ENCODE peak calls at places on chromosomes 5 and 9, in nine cellular contexts. One of them, this sample, is unnamed.

GRCh38 chr9:2662496-2662895 is 40.9 kb downstream of the VLDLR start:
- DNase-seq in colonic mucosa: no peak
- DNase-seq in fibroblast of lung: no peak
- DNase-seq in GM23338: peak; percentile 62
- DNase-seq in hepatocyte: peak; percentile 22
- DNase-seq in uterus: no peak
- DNase-seq in SK-N-SH: peak; percentile 13
- DNase-seq in psoas muscle: no peak
- DNase-seq in testis: peak; percentile 45
- DNase-seq in this sample: no peak

GRCh38 chr9:18362901-18363685 is 110.9 kb upstream of the ADAMTSL1 start:
- DNase-seq in colonic mucosa: peak; percentile 24
- DNase-seq in fibroblast of lung: peak; percentile 93
- DNase-seq in GM23338: no peak
- DNase-seq in hepatocyte: no peak
- DNase-seq in uterus: no peak
- DNase-seq in SK-N-SH: no peak
- DNase-seq in psoas muscle: no peak
- DNase-seq in testis: no peak
- DNase-seq in this sample: no peak

GRCh38 chr5:144697847-144698262 is 527.2 kb downstream of the KCTD16 start:
- DNase-seq in colonic mucosa: no peak
- DNase-seq in fibroblast of lung: peak; percentile 99
- DNase-seq in GM23338: peak; percentile 14
- DNase-seq in hepatocyte: peak; percentile 5
- DNase-seq in uterus: no peak
- DNase-seq in SK-N-SH: no peak
- DNase-seq in psoas muscle: no peak
- DNase-seq in testis: no peak
- DNase-seq in this sample: peak; percentile 37

GRCh38 chr5:177303925-177304391 is 359 bp downstream of the PRELID1 start:
- DNase-seq in colonic mucosa: no peak
- DNase-seq in fibroblast of lung: peak; percentile 22
- DNase-seq in GM23338: no peak
- DNase-seq in hepatocyte: no peak
- DNase-seq in uterus: no peak
- DNase-seq in SK-N-SH: peak; percentile 48
- DNase-seq in psoas muscle: no peak
- DNase-seq in testis: no peak
- DNase-seq in this sample: no peak

GRCh38 chr9:13717356-13718057 is 438.0 kb upstream of the MPDZ start:
- DNase-seq in colonic mucosa: no peak
- DNase-seq in fibroblast of lung: peak; percentile 46
- DNase-seq in GM23338: no peak
- DNase-seq in hepatocyte: no peak
- DNase-seq in uterus: no peak
- DNase-seq in SK-N-SH: no peak
- DNase-seq in psoas muscle: no peak
- DNase-seq in testis: no peak
- DNase-seq in this sample: peak; percentile 29

GRCh38 chr5:137752873-137753226 is 1.3 kb downstream of the HNRNPA0 start:
- DNase-seq in colonic mucosa: no peak
- DNase-seq in fibroblast of lung: no peak
- DNase-seq in GM23338: peak; percentile 72
- DNase-seq in hepatocyte: peak; percentile 37
- DNase-seq in uterus: no peak
- DNase-seq in SK-N-SH: no peak
- DNase-seq in psoas muscle: no peak
- DNase-seq in testis: peak; percentile 37
- DNase-seq in this sample: no peak

GRCh38 chr5:45507174-45507573 is 189.0 kb downstream of the HCN1 start:
- DNase-seq in colonic mucosa: no peak
- DNase-seq in fibroblast of lung: no peak
- DNase-seq in GM23338: peak; percentile 11
- DNase-seq in hepatocyte: peak; percentile 10
- DNase-seq in uterus: no peak
- DNase-seq in SK-N-SH: no peak
- DNase-seq in psoas muscle: no peak
- DNase-seq in testis: no peak
- DNase-seq in this sample: no peak

GRCh38 chr9:130660683-130661460 is 3.5 kb upstream of the PRDM12 start:
- DNase-seq in colonic mucosa: no peak
- DNase-seq in fibroblast of lung: no peak
- DNase-seq in GM23338: peak; percentile 87
- DNase-seq in hepatocyte: no peak
- DNase-seq in uterus: no peak
- DNase-seq in SK-N-SH: peak; percentile 65
- DNase-seq in psoas muscle: no peak
- DNase-seq in testis: no peak
- DNase-seq in this sample: peak; percentile 17

GRCh38 chr5:179270581-179271300 is 74.5 kb downstream of the ADAMTS2 start:
- DNase-seq in colonic mucosa: peak; percentile 18
- DNase-seq in fibroblast of lung: peak; percentile 56
- DNase-seq in GM23338: no peak
- DNase-seq in hepatocyte: no peak
- DNase-seq in uterus: peak; percentile 83
- DNase-seq in SK-N-SH: peak; percentile 74
- DNase-seq in psoas muscle: peak; percentile 49
- DNase-seq in testis: peak; percentile 43
- DNase-seq in this sample: no peak

GRCh38 chr5:135244620-135245021 is 154.4 kb downstream of the MACROH2A1 start:
- DNase-seq in colonic mucosa: peak; percentile 14
- DNase-seq in fibroblast of lung: no peak
- DNase-seq in GM23338: no peak
- DNase-seq in hepatocyte: no peak
- DNase-seq in uterus: no peak
- DNase-seq in SK-N-SH: no peak
- DNase-seq in psoas muscle: no peak
- DNase-seq in testis: no peak
- DNase-seq in this sample: no peak

GRCh38 chr5:76746677-76747076 is 30.8 kb downstream of the F2R start:
- DNase-seq in colonic mucosa: no peak
- DNase-seq in fibroblast of lung: no peak
- DNase-seq in GM23338: no peak
- DNase-seq in hepatocyte: no peak
- DNase-seq in uterus: no peak
- DNase-seq in SK-N-SH: no peak
- DNase-seq in psoas muscle: no peak
- DNase-seq in testis: no peak
- DNase-seq in this sample: no peak

GRCh38 chr9:127897194-127897692 is 2.2 kb downstream of the ST6GALNAC6 start:
- DNase-seq in colonic mucosa: peak; percentile 73
- DNase-seq in fibroblast of lung: peak; percentile 67
- DNase-seq in GM23338: peak; percentile 93
- DNase-seq in hepatocyte: peak; percentile 91
- DNase-seq in uterus: peak; percentile 91
- DNase-seq in SK-N-SH: peak; percentile 94
- DNase-seq in psoas muscle: peak; percentile 87
- DNase-seq in testis: peak; percentile 95
- DNase-seq in this sample: no peak

GRCh38 chr9:16901589-16901988 is 31.1 kb upstream of the BNC2 start:
- DNase-seq in colonic mucosa: no peak
- DNase-seq in fibroblast of lung: peak; percentile 41
- DNase-seq in GM23338: no peak
- DNase-seq in hepatocyte: no peak
- DNase-seq in uterus: no peak
- DNase-seq in SK-N-SH: no peak
- DNase-seq in psoas muscle: no peak
- DNase-seq in testis: no peak
- DNase-seq in this sample: peak; percentile 44

DNA sequence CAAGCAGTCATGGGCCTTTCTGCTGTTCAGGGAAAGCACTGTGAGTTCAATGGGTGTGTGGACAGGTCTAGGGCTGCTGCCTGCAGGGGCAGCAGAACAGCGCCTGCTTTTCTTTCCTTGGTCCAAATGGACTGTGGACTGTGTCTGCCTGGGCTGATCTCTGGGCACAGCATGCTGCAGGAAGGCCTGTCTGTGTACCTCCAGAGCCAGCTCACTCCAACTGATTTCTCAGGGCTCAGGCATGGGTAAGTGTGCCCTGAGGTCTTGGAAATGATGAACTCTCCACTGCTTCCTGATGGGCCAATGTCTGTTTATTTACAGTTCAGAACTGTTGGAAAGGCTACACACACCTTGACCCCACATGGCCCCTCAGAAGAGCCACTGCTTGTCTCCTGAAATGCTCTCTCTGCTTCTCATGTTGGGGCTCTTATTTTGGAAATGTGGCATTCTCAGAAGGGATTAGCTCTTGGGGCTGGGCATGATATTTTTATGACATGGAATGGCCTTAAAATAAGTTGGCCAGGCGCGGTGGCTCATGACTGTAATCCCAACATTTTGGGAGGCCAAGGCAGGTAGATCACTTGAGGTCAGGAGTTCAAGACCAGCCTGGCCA is 27.0 kb downstream of the SLC22A4 start:
- DNase-seq in colonic mucosa: no peak
- DNase-seq in fibroblast of lung: no peak
- DNase-seq in GM23338: no peak
- DNase-seq in hepatocyte: no peak
- DNase-seq in uterus: no peak
- DNase-seq in SK-N-SH: no peak
- DNase-seq in psoas muscle: no peak
- DNase-seq in testis: no peak
- DNase-seq in this sample: no peak
- TF ChIP-seq CTCF in colonic mucosa: no peak
- TF ChIP-seq CTCF in fibroblast of lung: no peak
- TF ChIP-seq CTCF in GM23338: no peak
- TF ChIP-seq CTCF in hepatocyte: no peak
- TF ChIP-seq CTCF in uterus: no peak
- TF ChIP-seq CTCF in SK-N-SH: no peak
- TF ChIP-seq CTCF in psoas muscle: no peak
- TF ChIP-seq CTCF in testis: no peak
- TF ChIP-seq CTCF in this sample: no peak

GRCh38 chr5:138757061-138757776 is 4.0 kb downstream of the CTNNA1 start:
- DNase-seq in colonic mucosa: no peak
- DNase-seq in fibroblast of lung: no peak
- DNase-seq in GM23338: no peak
- DNase-seq in hepatocyte: no peak
- DNase-seq in uterus: no peak
- DNase-seq in SK-N-SH: no peak
- DNase-seq in psoas muscle: no peak
- DNase-seq in testis: no peak
- DNase-seq in this sample: no peak

GRCh38 chr5:138754699-138755057 is 1.5 kb downstream of the CTNNA1 start:
- DNase-seq in colonic mucosa: no peak
- DNase-seq in fibroblast of lung: peak; percentile 63
- DNase-seq in GM23338: no peak
- DNase-seq in hepatocyte: peak; percentile 44
- DNase-seq in uterus: no peak
- DNase-seq in SK-N-SH: no peak
- DNase-seq in psoas muscle: no peak
- DNase-seq in testis: no peak
- DNase-seq in this sample: no peak

GRCh38 chr5:138753794-138754698 is 821 bp downstream of the CTNNA1 start:
- DNase-seq in colonic mucosa: peak; percentile 95
- DNase-seq in fibroblast of lung: peak; percentile 88
- DNase-seq in GM23338: peak; percentile 75
- DNase-seq in hepatocyte: peak; percentile 92
- DNase-seq in uterus: peak; percentile 82
- DNase-seq in SK-N-SH: peak; percentile 82
- DNase-seq in psoas muscle: peak; percentile 91
- DNase-seq in testis: peak; percentile 94
- DNase-seq in this sample: peak; percentile 50

GRCh38 chr5:138752951-138753793 is at the start of gene CTNNA1:
- DNase-seq in colonic mucosa: peak; percentile 87
- DNase-seq in fibroblast of lung: peak; percentile 67
- DNase-seq in GM23338: peak; percentile 92
- DNase-seq in hepatocyte: peak; percentile 92
- DNase-seq in uterus: peak; percentile 83
- DNase-seq in SK-N-SH: peak; percentile 98
- DNase-seq in psoas muscle: peak; percentile 83
- DNase-seq in testis: peak; percentile 84
- DNase-seq in this sample: peak; percentile 61

DNA sequence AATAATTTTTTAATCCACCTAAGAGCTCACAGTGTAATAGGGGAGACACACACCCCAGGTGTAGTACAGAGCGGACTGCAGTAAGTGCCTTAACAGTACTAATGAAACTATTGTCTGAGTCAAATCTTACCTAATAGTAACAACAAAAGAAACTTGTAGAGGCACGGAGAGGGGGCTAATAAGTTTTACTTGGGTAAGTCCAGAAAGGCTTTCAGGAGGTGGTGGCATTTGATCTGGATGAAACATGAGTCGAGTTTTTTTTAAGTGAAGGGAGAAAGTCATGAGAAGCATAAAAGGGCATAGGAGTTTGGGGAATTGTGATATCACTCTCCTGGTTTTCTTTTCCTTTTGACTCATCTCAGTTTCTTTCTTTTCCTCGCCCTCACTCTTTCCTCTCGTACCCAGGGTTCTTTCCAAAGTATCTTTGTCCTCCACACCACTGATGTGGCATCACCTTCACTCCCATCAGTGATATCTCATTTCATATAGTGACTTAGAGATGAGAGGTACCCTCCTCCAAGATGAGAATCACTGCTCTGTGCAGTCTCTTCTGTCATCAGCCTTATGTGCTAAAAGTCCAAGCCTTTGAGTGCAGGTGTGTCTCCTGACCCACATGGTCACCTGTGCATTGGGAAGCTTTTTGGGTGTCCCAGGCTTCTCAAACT is 2.0 kb downstream of the CTNNA1 start:
- DNase-seq in colonic mucosa: no peak
- DNase-seq in fibroblast of lung: no peak
- DNase-seq in GM23338: no peak
- DNase-seq in hepatocyte: no peak
- DNase-seq in uterus: no peak
- DNase-seq in SK-N-SH: no peak
- DNase-seq in psoas muscle: no peak
- DNase-seq in testis: no peak
- DNase-seq in this sample: no peak
- H3K27ac ChIP-seq in colonic mucosa: no peak overlapping the region
- H3K27ac ChIP-seq in fibroblast of lung: peak overlapping the region; percentile 93
- H3K27ac ChIP-seq in GM23338: no peak overlapping the region
- H3K27ac ChIP-seq in hepatocyte: peak overlapping the region; percentile 99
- H3K27ac ChIP-seq in uterus: peak overlapping the region; percentile 98
- H3K27ac ChIP-seq in SK-N-SH: no peak overlapping the region
- H3K27ac ChIP-seq in psoas muscle: peak overlapping the region; percentile 98
- H3K27ac ChIP-seq in testis: no peak overlapping the region
- H3K27ac ChIP-seq in this sample: peak overlapping the region; percentile 8

DNA sequence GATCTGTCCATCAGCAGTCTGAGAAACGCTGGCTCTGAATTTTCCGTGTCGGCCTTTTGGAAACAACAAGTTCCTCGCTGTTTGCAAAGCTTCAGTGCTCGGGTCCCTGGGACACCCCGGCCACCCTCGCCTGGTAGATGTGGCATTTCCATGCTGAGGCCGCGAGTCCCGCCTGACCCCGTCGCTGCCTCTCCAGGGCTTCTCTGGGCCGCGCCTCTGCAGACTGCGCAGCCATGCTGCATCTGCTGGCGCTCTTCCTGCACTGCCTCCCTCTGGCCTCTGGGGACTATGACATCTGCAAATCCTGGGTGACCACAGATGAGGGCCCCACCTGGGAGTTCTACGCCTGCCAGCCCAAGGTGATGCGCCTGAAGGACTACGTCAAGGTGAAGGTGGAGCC is 4.7 kb downstream of the NTNG2 start:
- DNase-seq in colonic mucosa: no peak
- DNase-seq in fibroblast of lung: no peak
- DNase-seq in GM23338: peak; percentile 86
- DNase-seq in hepatocyte: peak; percentile 32
- DNase-seq in uterus: no peak
- DNase-seq in SK-N-SH: peak; percentile 58
- DNase-seq in psoas muscle: no peak
- DNase-seq in testis: no peak
- DNase-seq in this sample: no peak
- TF ChIP-seq CTCF in colonic mucosa: no peak
- TF ChIP-seq CTCF in fibroblast of lung: peak; percentile 27
- TF ChIP-seq CTCF in GM23338: peak; percentile 61
- TF ChIP-seq CTCF in hepatocyte: peak; percentile 27
- TF ChIP-seq CTCF in uterus: no peak
- TF ChIP-seq CTCF in SK-N-SH: peak; percentile 45
- TF ChIP-seq CTCF in psoas muscle: no peak
- TF ChIP-seq CTCF in testis: no peak
- TF ChIP-seq CTCF in this sample: peak; percentile 51

GRCh38 chr5:149415245-149415967 is 36.3 kb upstream of the IL17B start:
- DNase-seq in colonic mucosa: no peak
- DNase-seq in fibroblast of lung: peak; percentile 53
- DNase-seq in GM23338: no peak
- DNase-seq in hepatocyte: no peak
- DNase-seq in uterus: no peak
- DNase-seq in SK-N-SH: no peak
- DNase-seq in psoas muscle: no peak
- DNase-seq in testis: no peak
- DNase-seq in this sample: no peak
- H3K27ac ChIP-seq in colonic mucosa: peak overlapping the region; percentile 65
- H3K27ac ChIP-seq in fibroblast of lung: peak overlapping the region; percentile 92
- H3K27ac ChIP-seq in GM23338: no peak overlapping the region
- H3K27ac ChIP-seq in hepatocyte: peak overlapping the region; percentile 90
- H3K27ac ChIP-seq in uterus: peak overlapping the region; percentile 99
- H3K27ac ChIP-seq in SK-N-SH: peak overlapping the region; percentile 65
- H3K27ac ChIP-seq in psoas muscle: peak overlapping the region; percentile 61
- H3K27ac ChIP-seq in testis: peak overlapping the region; percentile 48
- H3K27ac ChIP-seq in this sample: no peak overlapping the region